ENCODE peak calls at places on chromosome 20, in four cellular contexts. S is lower leg skin, J is ovary, L is Calu3. Z is an unnamed sample.

GRCh38 chr20:53873249-53873642 is 197.1 kb downstream of the BCAS1 start:
- DNase-seq in S (peak; percentile 54), J (no peak), L (no peak), Z (no peak)

GRCh38 chr20:33839591-33839990 is 28.4 kb downstream of the CHMP4B start:
- DNase-seq in L (no peak), J (no peak), S (no peak), Z (peak; percentile 60)

GRCh38 chr20:53321596-53321995 is 272.0 kb downstream of the ZNF217 start:
- DNase-seq in S (no peak), L (no peak), J (no peak), Z (no peak)

GRCh38 chr20:5735845-5736530 is 14.2 kb upstream of the SHLD1 start:
- DNase-seq in L (no peak), J (no peak), S (no peak), Z (peak; percentile 45)

GRCh38 chr20:8385247-8385646 is 253.2 kb downstream of the PLCB1 start:
- DNase-seq in L (no peak), J (no peak), S (no peak), Z (no peak)

GRCh38 chr20:43915209-43916072 is 789 bp downstream of the TOX2 start:
- DNase-seq in S (no peak), L (no peak), J (peak; percentile 39), Z (peak; percentile 52)

GRCh38 chr20:9739991-9740390 is 98.9 kb downstream of the PAK5 start:
- DNase-seq in J (no peak), S (no peak), L (no peak), Z (no peak)

GRCh38 chr20:50303573-50304500 is 113.2 kb downstream of the CEBPB start:
- DNase-seq in S (peak; percentile 96), J (peak; percentile 88), L (peak; percentile 86), Z (peak; percentile 83)

GRCh38 chr20:16528078-16528477 is 45.2 kb downstream of the KIF16B start:
- DNase-seq in S (no peak), L (peak; percentile 25), J (peak; percentile 67), Z (peak; percentile 85)

GRCh38 chr20:62895539-62895938 is 30.8 kb downstream of the DIDO1 start:
- DNase-seq in L (no peak), J (no peak), S (no peak), Z (no peak)

GRCh38 chr20:59101956-59102355 is 59.4 kb upstream of the PRELID3B start:
- DNase-seq in S (no peak), J (no peak), L (no peak), Z (no peak)

GRCh38 chr20:17036546-17036945 is 190.3 kb upstream of the PCSK2 start:
- DNase-seq in J (no peak), S (no peak), L (no peak), Z (no peak)

GRCh38 chr20:51346686-51347485 is 195.6 kb downstream of the NFATC2 start:
- DNase-seq in S (no peak), J (no peak), L (no peak), Z (no peak)

GRCh38 chr20:19750207-19750606 is 7.9 kb upstream of the RIN2 start:
- DNase-seq in L (no peak), S (peak; percentile 53), J (no peak), Z (peak; percentile 16)

GRCh38 chr20:38855356-38855755 is 49.9 kb downstream of the PPP1R16B start:
- DNase-seq in J (no peak), S (no peak), L (no peak), Z (no peak)

GRCh38 chr20:19715986-19716385 is 42.1 kb upstream of the RIN2 start:
- DNase-seq in S (peak; percentile 68), L (no peak), J (no peak), Z (no peak)

GRCh38 chr20:18436847-18437246 is 30.0 kb downstream of the DZANK1 start:
- DNase-seq in L (no peak), S (no peak), J (no peak), Z (no peak)

GRCh38 chr20:64220420-64220819 is 35.1 kb upstream of the PCMTD2 start:
- DNase-seq in S (no peak), L (no peak), J (no peak), Z (no peak)

GRCh38 chr20:48621256-48622078 is 206.3 kb downstream of the PREX1 start:
- DNase-seq in S (no peak), L (peak; percentile 76), J (no peak), Z (peak; percentile 40)

GRCh38 chr20:60086936-60087562 is 128.8 kb downstream of the CDH26 start:
- DNase-seq in L (no peak), J (no peak), S (peak; percentile 26), Z (no peak)

GRCh38 chr20:22927537-22927936 is 107.6 kb upstream of the SSTR4 start:
- DNase-seq in J (no peak), L (no peak), S (no peak), Z (no peak)

GRCh38 chr20:32685541-32686529 is 12.1 kb upstream of the C20orf203 start:
- DNase-seq in J (no peak), L (no peak), S (no peak), Z (no peak)

GRCh38 chr20:63738687-63739128 is 868 bp upstream of the SLC2A4RG start:
- DNase-seq in S (peak; percentile 95), L (no peak), J (peak; percentile 74), Z (peak; percentile 80)

GRCh38 chr20:24060851-24061590 is 72.4 kb upstream of the GGTLC1 start:
- DNase-seq in L (no peak), J (no peak), S (no peak), Z (no peak)

GRCh38 chr20:36391456-36391855 is 85.3 kb downstream of the DLGAP4 start:
- DNase-seq in J (no peak), S (no peak), L (no peak), Z (no peak)

GRCh38 chr20:8428988-8429387 is 296.9 kb downstream of the PLCB1 start:
- DNase-seq in J (no peak), L (no peak), S (no peak), Z (no peak)

GRCh38 chr20:36644032-36644712 is 1.8 kb downstream of the SLA2 start:
- DNase-seq in L (no peak), J (peak; percentile 9), S (no peak), Z (no peak)

GRCh38 chr20:7596541-7596940 is 343.7 kb downstream of the HAO1 start:
- DNase-seq in S (no peak), L (no peak), J (no peak), Z (no peak)

GRCh38 chr20:37276494-37277252 is 12.8 kb upstream of the MANBAL start:
- DNase-seq in J (peak; percentile 86), S (peak; percentile 88), L (peak; percentile 48), Z (peak; percentile 53)

GRCh38 chr20:46406986-46407670 is 713 bp upstream of the ELMO2 start:
- DNase-seq in L (peak; percentile 70), S (peak; percentile 96), J (peak; percentile 72), Z (peak; percentile 80)

GRCh38 chr20:37299718-37300529 is 10.5 kb downstream of the MANBAL start:
- DNase-seq in S (no peak), J (no peak), L (no peak), Z (no peak)